ENCODE peak calls at places on chromosome 2, in eight cellular contexts. D, E, K, H, Z, P, X and F are unnamed samples.

GRCh38 chr2:152098033-152098797 is 629 bp downstream of the CACNB4 start:
- DNase-seq in D (peak), E (peak), K (peak), H (peak), Z (no peak), P (no peak), X (no peak), F (no peak)

GRCh38 chr2:121363632-121364420 is 78.8 kb upstream of the TFCP2L1 start:
- DNase-seq in D (peak), E (peak), K (no peak), H (peak), Z (no peak), P (no peak), X (peak), F (peak)

GRCh38 chr2:68274022-68274421 is 21.7 kb upstream of the PPP3R1 start:
- DNase-seq in D (no peak), E (no peak), K (no peak), H (no peak), Z (no peak), P (no peak), X (no peak), F (no peak)

GRCh38 chr2:218569038-218569431 is 396 bp downstream of the CNOT9 start:
- DNase-seq in D (peak), E (peak), K (peak), H (peak), Z (no peak), P (peak), X (no peak), F (no peak)

GRCh38 chr2:31704561-31705212 is 123.9 kb upstream of the SRD5A2 start:
- DNase-seq in D (no peak), E (peak), K (no peak), H (no peak), Z (no peak), P (no peak), X (no peak), F (no peak)

GRCh38 chr2:97699765-97700444 is 13.5 kb upstream of the ZAP70 start:
- DNase-seq in D (peak), E (peak), K (peak), H (peak), Z (peak), P (peak), X (no peak), F (no peak)

GRCh38 chr2:136980303-136980702 is 215.0 kb downstream of the THSD7B start:
- DNase-seq in D (no peak), E (no peak), K (no peak), H (no peak), Z (no peak), P (no peak), X (no peak), F (no peak)

GRCh38 chr2:233830111-233830760 is 24.1 kb downstream of the HJURP start:
- DNase-seq in D (no peak), E (no peak), K (no peak), H (no peak), Z (peak), P (no peak), X (no peak), F (no peak)

GRCh38 chr2:24994325-24994724 is 22.6 kb upstream of the DNAJC27 start:
- DNase-seq in D (no peak), E (no peak), K (no peak), H (no peak), Z (no peak), P (no peak), X (no peak), F (no peak)

GRCh38 chr2:2501454-2502108 is 170.5 kb upstream of the MYT1L start:
- DNase-seq in D (no peak), E (no peak), K (no peak), H (no peak), Z (no peak), P (no peak), X (no peak), F (no peak)

GRCh38 chr2:53235836-53236582 is 531.6 kb upstream of the CHAC2 start:
- DNase-seq in D (no peak), E (peak), K (no peak), H (no peak), Z (no peak), P (no peak), X (no peak), F (no peak)

GRCh38 chr2:196372811-196373664 is 201.7 kb upstream of the STK17B start:
- DNase-seq in D (peak), E (no peak), K (no peak), H (peak), Z (no peak), P (no peak), X (no peak), F (no peak)

GRCh38 chr2:75558786-75559428 is 1.8 kb downstream of the EVA1A start:
- DNase-seq in D (peak), E (no peak), K (no peak), H (no peak), Z (no peak), P (no peak), X (no peak), F (no peak)

GRCh38 chr2:11938196-11938595 is 191.8 kb downstream of the LPIN1 start:
- DNase-seq in D (no peak), E (no peak), K (no peak), H (peak), Z (no peak), P (no peak), X (no peak), F (peak)